ENCODE peak calls at places on chromosomes 7 and 10, in seven cellular contexts. One of them, this sample, is unnamed.

GRCh38 chr10:71632896-71633600 is 86.5 kb downstream of the C10orf105 start:
- DNase-seq in effector CD4-positive, alpha-beta T cell: no peak
- DNase-seq in activated CD4-positive, alpha-beta T cell treated with anti-CD3 and anti-CD28 coated beads for 24 hours: no peak
- DNase-seq in activated T-cell treated with anti-CD3 and anti-CD28 coated beads for 4 hours: no peak
- DNase-seq in AG09319: no peak
- DNase-seq in GM13976: no peak
- DNase-seq in upper lobe of left lung: no peak
- DNase-seq in this sample: no peak

GRCh38 chr7:154879629-154880028 is 123.3 kb downstream of the PAXIP1 start:
- DNase-seq in effector CD4-positive, alpha-beta T cell: no peak
- DNase-seq in activated CD4-positive, alpha-beta T cell treated with anti-CD3 and anti-CD28 coated beads for 24 hours: no peak
- DNase-seq in activated T-cell treated with anti-CD3 and anti-CD28 coated beads for 4 hours: no peak
- DNase-seq in AG09319: no peak
- DNase-seq in GM13976: no peak
- DNase-seq in upper lobe of left lung: no peak
- DNase-seq in this sample: no peak

GRCh38 chr7:143988986-143989745 is 11.0 kb upstream of the OR6B1 start:
- DNase-seq in effector CD4-positive, alpha-beta T cell: no peak
- DNase-seq in activated CD4-positive, alpha-beta T cell treated with anti-CD3 and anti-CD28 coated beads for 24 hours: no peak
- DNase-seq in activated T-cell treated with anti-CD3 and anti-CD28 coated beads for 4 hours: no peak
- DNase-seq in AG09319: no peak
- DNase-seq in GM13976: no peak
- DNase-seq in upper lobe of left lung: no peak
- DNase-seq in this sample: no peak

GRCh38 chr7:87784424-87784823 is 91.7 kb downstream of the SLC25A40 start:
- DNase-seq in effector CD4-positive, alpha-beta T cell: no peak
- DNase-seq in activated CD4-positive, alpha-beta T cell treated with anti-CD3 and anti-CD28 coated beads for 24 hours: no peak
- DNase-seq in activated T-cell treated with anti-CD3 and anti-CD28 coated beads for 4 hours: no peak
- DNase-seq in AG09319: no peak
- DNase-seq in GM13976: no peak
- DNase-seq in upper lobe of left lung: no peak
- DNase-seq in this sample: no peak

GRCh38 chr10:69087600-69088470 is at the start of gene SRGN:
- DNase-seq in effector CD4-positive, alpha-beta T cell: peak; percentile 74
- DNase-seq in activated CD4-positive, alpha-beta T cell treated with anti-CD3 and anti-CD28 coated beads for 24 hours: peak; percentile 57
- DNase-seq in activated T-cell treated with anti-CD3 and anti-CD28 coated beads for 4 hours: peak; percentile 67
- DNase-seq in AG09319: peak; percentile 35
- DNase-seq in GM13976: peak; percentile 72
- DNase-seq in upper lobe of left lung: peak; percentile 89
- DNase-seq in this sample: no peak

GRCh38 chr7:107014381-107015023 is 30.0 kb upstream of the PRKAR2B start:
- DNase-seq in effector CD4-positive, alpha-beta T cell: no peak
- DNase-seq in activated CD4-positive, alpha-beta T cell treated with anti-CD3 and anti-CD28 coated beads for 24 hours: no peak
- DNase-seq in activated T-cell treated with anti-CD3 and anti-CD28 coated beads for 4 hours: no peak
- DNase-seq in AG09319: no peak
- DNase-seq in GM13976: no peak
- DNase-seq in upper lobe of left lung: no peak
- DNase-seq in this sample: no peak

GRCh38 chr7:110050831-110051230 is 1040.1 kb upstream of the LRRN3 start:
- DNase-seq in effector CD4-positive, alpha-beta T cell: no peak
- DNase-seq in activated CD4-positive, alpha-beta T cell treated with anti-CD3 and anti-CD28 coated beads for 24 hours: no peak
- DNase-seq in activated T-cell treated with anti-CD3 and anti-CD28 coated beads for 4 hours: no peak
- DNase-seq in AG09319: no peak
- DNase-seq in GM13976: no peak
- DNase-seq in upper lobe of left lung: no peak
- DNase-seq in this sample: no peak

GRCh38 chr7:50729962-50730361 is 52.7 kb downstream of the GRB10 start:
- DNase-seq in effector CD4-positive, alpha-beta T cell: no peak
- DNase-seq in activated CD4-positive, alpha-beta T cell treated with anti-CD3 and anti-CD28 coated beads for 24 hours: no peak
- DNase-seq in activated T-cell treated with anti-CD3 and anti-CD28 coated beads for 4 hours: no peak
- DNase-seq in AG09319: no peak
- DNase-seq in GM13976: no peak
- DNase-seq in upper lobe of left lung: no peak
- DNase-seq in this sample: no peak

GRCh38 chr7:147981072-147981813 is 609.3 kb upstream of the C7orf33 start:
- DNase-seq in effector CD4-positive, alpha-beta T cell: no peak
- DNase-seq in activated CD4-positive, alpha-beta T cell treated with anti-CD3 and anti-CD28 coated beads for 24 hours: no peak
- DNase-seq in activated T-cell treated with anti-CD3 and anti-CD28 coated beads for 4 hours: no peak
- DNase-seq in AG09319: no peak
- DNase-seq in GM13976: peak; percentile 11
- DNase-seq in upper lobe of left lung: no peak
- DNase-seq in this sample: no peak

GRCh38 chr10:133258066-133258817 is 18.4 kb downstream of the ADAM8 start:
- DNase-seq in effector CD4-positive, alpha-beta T cell: no peak
- DNase-seq in activated CD4-positive, alpha-beta T cell treated with anti-CD3 and anti-CD28 coated beads for 24 hours: no peak
- DNase-seq in activated T-cell treated with anti-CD3 and anti-CD28 coated beads for 4 hours: no peak
- DNase-seq in AG09319: no peak
- DNase-seq in GM13976: no peak
- DNase-seq in upper lobe of left lung: peak; percentile 89
- DNase-seq in this sample: no peak

GRCh38 chr10:14405076-14406065 is 74.6 kb upstream of the FRMD4A start:
- DNase-seq in effector CD4-positive, alpha-beta T cell: no peak
- DNase-seq in activated CD4-positive, alpha-beta T cell treated with anti-CD3 and anti-CD28 coated beads for 24 hours: no peak
- DNase-seq in activated T-cell treated with anti-CD3 and anti-CD28 coated beads for 4 hours: no peak
- DNase-seq in AG09319: peak; percentile 79
- DNase-seq in GM13976: no peak
- DNase-seq in upper lobe of left lung: no peak
- DNase-seq in this sample: no peak

GRCh38 chr7:150964593-150965111 is 13.5 kb downstream of the KCNH2 start:
- DNase-seq in effector CD4-positive, alpha-beta T cell: no peak
- DNase-seq in activated CD4-positive, alpha-beta T cell treated with anti-CD3 and anti-CD28 coated beads for 24 hours: no peak
- DNase-seq in activated T-cell treated with anti-CD3 and anti-CD28 coated beads for 4 hours: no peak
- DNase-seq in AG09319: no peak
- DNase-seq in GM13976: no peak
- DNase-seq in upper lobe of left lung: no peak
- DNase-seq in this sample: no peak

GRCh38 chr10:60618861-60619260 is 159.4 kb upstream of the CDK1 start:
- DNase-seq in effector CD4-positive, alpha-beta T cell: no peak
- DNase-seq in activated CD4-positive, alpha-beta T cell treated with anti-CD3 and anti-CD28 coated beads for 24 hours: no peak
- DNase-seq in activated T-cell treated with anti-CD3 and anti-CD28 coated beads for 4 hours: no peak
- DNase-seq in AG09319: no peak
- DNase-seq in GM13976: no peak
- DNase-seq in upper lobe of left lung: no peak
- DNase-seq in this sample: no peak

GRCh38 chr10:105150486-105150885 is 509.4 kb downstream of the SORCS3 start:
- DNase-seq in effector CD4-positive, alpha-beta T cell: no peak
- DNase-seq in activated CD4-positive, alpha-beta T cell treated with anti-CD3 and anti-CD28 coated beads for 24 hours: no peak
- DNase-seq in activated T-cell treated with anti-CD3 and anti-CD28 coated beads for 4 hours: no peak
- DNase-seq in AG09319: no peak
- DNase-seq in GM13976: no peak
- DNase-seq in upper lobe of left lung: no peak
- DNase-seq in this sample: no peak

GRCh38 chr7:33062023-33062781 is at the start of gene NT5C3A:
- DNase-seq in effector CD4-positive, alpha-beta T cell: no peak
- DNase-seq in activated CD4-positive, alpha-beta T cell treated with anti-CD3 and anti-CD28 coated beads for 24 hours: peak; percentile 22
- DNase-seq in activated T-cell treated with anti-CD3 and anti-CD28 coated beads for 4 hours: no peak
- DNase-seq in AG09319: no peak
- DNase-seq in GM13976: peak; percentile 60
- DNase-seq in upper lobe of left lung: peak; percentile 38
- DNase-seq in this sample: no peak

GRCh38 chr7:49980414-49980813 is 112.6 kb downstream of the ZPBP start:
- DNase-seq in effector CD4-positive, alpha-beta T cell: no peak
- DNase-seq in activated CD4-positive, alpha-beta T cell treated with anti-CD3 and anti-CD28 coated beads for 24 hours: no peak
- DNase-seq in activated T-cell treated with anti-CD3 and anti-CD28 coated beads for 4 hours: no peak
- DNase-seq in AG09319: no peak
- DNase-seq in GM13976: no peak
- DNase-seq in upper lobe of left lung: no peak
- DNase-seq in this sample: no peak

GRCh38 chr7:130490888-130491771 is 755 bp upstream of the MEST start:
- DNase-seq in effector CD4-positive, alpha-beta T cell: no peak
- DNase-seq in activated CD4-positive, alpha-beta T cell treated with anti-CD3 and anti-CD28 coated beads for 24 hours: no peak
- DNase-seq in activated T-cell treated with anti-CD3 and anti-CD28 coated beads for 4 hours: no peak
- DNase-seq in AG09319: no peak
- DNase-seq in GM13976: peak; percentile 76
- DNase-seq in upper lobe of left lung: no peak
- DNase-seq in this sample: no peak

GRCh38 chr10:83373659-83374058 is 765.6 kb upstream of the GHITM start:
- DNase-seq in effector CD4-positive, alpha-beta T cell: no peak
- DNase-seq in activated CD4-positive, alpha-beta T cell treated with anti-CD3 and anti-CD28 coated beads for 24 hours: no peak
- DNase-seq in activated T-cell treated with anti-CD3 and anti-CD28 coated beads for 4 hours: no peak
- DNase-seq in AG09319: no peak
- DNase-seq in GM13976: no peak
- DNase-seq in upper lobe of left lung: no peak
- DNase-seq in this sample: no peak

This sample was measured in NCI-H1048.